ENCODE peak calls at places on chromosomes 6 and 20, in nine cellular contexts. One of them, this sample, is unnamed.

GRCh38 chr6:46098678-46099077 is 31.1 kb upstream of the ENPP4 start:
- DNase-seq in fibroblast of mammary gland: no peak
- DNase-seq in fibroblast of the aortic adventitia: no peak
- DNase-seq in Panc1: no peak
- DNase-seq in neural crest cell: no peak
- DNase-seq in fibroblast of pulmonary artery: no peak
- DNase-seq in brain microvascular endothelial cell: no peak
- DNase-seq in right lobe of liver: peak; percentile 45
- DNase-seq in neural progenitor cell: no peak
- DNase-seq in this sample: no peak

GRCh38 chr6:7727150-7727950 is 1.5 kb downstream of the BMP6 start:
- DNase-seq in Panc1: no peak
- DNase-seq in fibroblast of mammary gland: no peak
- DNase-seq in brain microvascular endothelial cell: no peak
- DNase-seq in neural progenitor cell: peak; percentile 73
- DNase-seq in fibroblast of pulmonary artery: peak; percentile 36
- DNase-seq in right lobe of liver: peak; percentile 28
- DNase-seq in neural crest cell: peak; percentile 16
- DNase-seq in fibroblast of the aortic adventitia: peak; percentile 27
- DNase-seq in this sample: no peak

GRCh38 chr6:144265390-144265789 is 19.7 kb upstream of the UTRN start:
- DNase-seq in Panc1: peak; percentile 70
- DNase-seq in neural progenitor cell: peak; percentile 86
- DNase-seq in fibroblast of mammary gland: peak; percentile 47
- DNase-seq in right lobe of liver: no peak
- DNase-seq in brain microvascular endothelial cell: peak; percentile 86
- DNase-seq in fibroblast of the aortic adventitia: peak; percentile 69
- DNase-seq in neural crest cell: no peak
- DNase-seq in fibroblast of pulmonary artery: peak; percentile 84
- DNase-seq in this sample: no peak

GRCh38 chr6:136659991-136660499 is 109.8 kb upstream of the MAP7 start:
- DNase-seq in fibroblast of pulmonary artery: no peak
- DNase-seq in fibroblast of the aortic adventitia: no peak
- DNase-seq in right lobe of liver: no peak
- DNase-seq in fibroblast of mammary gland: no peak
- DNase-seq in neural progenitor cell: no peak
- DNase-seq in neural crest cell: no peak
- DNase-seq in brain microvascular endothelial cell: no peak
- DNase-seq in Panc1: no peak
- DNase-seq in this sample: no peak

GRCh38 chr6:165807249-165807951 is 144.4 kb upstream of the PDE10A start:
- DNase-seq in Panc1: no peak
- DNase-seq in fibroblast of mammary gland: peak; percentile 3
- DNase-seq in neural progenitor cell: no peak
- DNase-seq in right lobe of liver: no peak
- DNase-seq in fibroblast of pulmonary artery: no peak
- DNase-seq in fibroblast of the aortic adventitia: no peak
- DNase-seq in neural crest cell: no peak
- DNase-seq in brain microvascular endothelial cell: no peak
- DNase-seq in this sample: no peak

GRCh38 chr6:22062807-22063408 is 233.9 kb downstream of the PRL start:
- DNase-seq in fibroblast of mammary gland: no peak
- DNase-seq in fibroblast of the aortic adventitia: no peak
- DNase-seq in brain microvascular endothelial cell: no peak
- DNase-seq in neural crest cell: no peak
- DNase-seq in right lobe of liver: no peak
- DNase-seq in neural progenitor cell: no peak
- DNase-seq in fibroblast of pulmonary artery: no peak
- DNase-seq in Panc1: no peak
- DNase-seq in this sample: no peak

GRCh38 chr6:139204978-139205377 is 70.1 kb downstream of the HECA start:
- DNase-seq in neural progenitor cell: no peak
- DNase-seq in fibroblast of the aortic adventitia: no peak
- DNase-seq in fibroblast of pulmonary artery: no peak
- DNase-seq in fibroblast of mammary gland: no peak
- DNase-seq in right lobe of liver: no peak
- DNase-seq in brain microvascular endothelial cell: no peak
- DNase-seq in Panc1: no peak
- DNase-seq in neural crest cell: no peak
- DNase-seq in this sample: no peak

GRCh38 chr6:28134015-28134414 is 7.7 kb upstream of the ZKSCAN8 start:
- DNase-seq in neural crest cell: peak; percentile 13
- DNase-seq in right lobe of liver: no peak
- DNase-seq in fibroblast of pulmonary artery: peak; percentile 67
- DNase-seq in fibroblast of mammary gland: peak; percentile 55
- DNase-seq in fibroblast of the aortic adventitia: peak; percentile 53
- DNase-seq in brain microvascular endothelial cell: peak; percentile 22
- DNase-seq in neural progenitor cell: peak; percentile 47
- DNase-seq in Panc1: peak; percentile 32
- DNase-seq in this sample: no peak

GRCh38 chr6:168877821-168878282 is 375.8 kb downstream of the THBS2 start:
- DNase-seq in right lobe of liver: no peak
- DNase-seq in fibroblast of mammary gland: no peak
- DNase-seq in neural crest cell: no peak
- DNase-seq in fibroblast of the aortic adventitia: peak; percentile 11
- DNase-seq in brain microvascular endothelial cell: no peak
- DNase-seq in Panc1: no peak
- DNase-seq in neural progenitor cell: no peak
- DNase-seq in fibroblast of pulmonary artery: no peak
- DNase-seq in this sample: no peak

GRCh38 chr6:6007311-6008113 is 787 bp upstream of the NRN1 start:
- DNase-seq in fibroblast of the aortic adventitia: no peak
- DNase-seq in neural crest cell: peak; percentile 30
- DNase-seq in fibroblast of pulmonary artery: no peak
- DNase-seq in neural progenitor cell: peak; percentile 80
- DNase-seq in fibroblast of mammary gland: peak; percentile 36
- DNase-seq in brain microvascular endothelial cell: peak; percentile 12
- DNase-seq in Panc1: no peak
- DNase-seq in right lobe of liver: no peak
- DNase-seq in this sample: no peak

GRCh38 chr6:113458368-113459010 is 398.7 kb upstream of the MARCKS start:
- DNase-seq in fibroblast of pulmonary artery: peak; percentile 49
- DNase-seq in right lobe of liver: no peak
- DNase-seq in brain microvascular endothelial cell: peak; percentile 54
- DNase-seq in neural progenitor cell: no peak
- DNase-seq in Panc1: no peak
- DNase-seq in neural crest cell: no peak
- DNase-seq in fibroblast of the aortic adventitia: no peak
- DNase-seq in fibroblast of mammary gland: no peak
- DNase-seq in this sample: no peak

GRCh38 chr20:21708738-21709534 is 3.5 kb downstream of the PAX1 start:
- DNase-seq in right lobe of liver: no peak
- DNase-seq in Panc1: no peak
- DNase-seq in neural progenitor cell: no peak
- DNase-seq in fibroblast of the aortic adventitia: no peak
- DNase-seq in brain microvascular endothelial cell: no peak
- DNase-seq in neural crest cell: no peak
- DNase-seq in fibroblast of mammary gland: no peak
- DNase-seq in fibroblast of pulmonary artery: no peak
- DNase-seq in this sample: no peak

GRCh38 chr6:157449610-157450009 is 68.6 kb downstream of the ZDHHC14 start:
- DNase-seq in Panc1: no peak
- DNase-seq in brain microvascular endothelial cell: peak; percentile 34
- DNase-seq in neural progenitor cell: no peak
- DNase-seq in fibroblast of pulmonary artery: peak; percentile 3
- DNase-seq in right lobe of liver: no peak
- DNase-seq in fibroblast of the aortic adventitia: no peak
- DNase-seq in fibroblast of mammary gland: no peak
- DNase-seq in neural crest cell: no peak
- DNase-seq in this sample: no peak

GRCh38 chr20:57498425-57499400 is 26.2 kb downstream of the CTCFL start:
- DNase-seq in Panc1: no peak
- DNase-seq in fibroblast of pulmonary artery: peak; percentile 22
- DNase-seq in fibroblast of the aortic adventitia: peak; percentile 30
- DNase-seq in right lobe of liver: no peak
- DNase-seq in fibroblast of mammary gland: no peak
- DNase-seq in brain microvascular endothelial cell: peak; percentile 29
- DNase-seq in neural progenitor cell: peak; percentile 63
- DNase-seq in neural crest cell: no peak
- DNase-seq in this sample: no peak

DNA sequence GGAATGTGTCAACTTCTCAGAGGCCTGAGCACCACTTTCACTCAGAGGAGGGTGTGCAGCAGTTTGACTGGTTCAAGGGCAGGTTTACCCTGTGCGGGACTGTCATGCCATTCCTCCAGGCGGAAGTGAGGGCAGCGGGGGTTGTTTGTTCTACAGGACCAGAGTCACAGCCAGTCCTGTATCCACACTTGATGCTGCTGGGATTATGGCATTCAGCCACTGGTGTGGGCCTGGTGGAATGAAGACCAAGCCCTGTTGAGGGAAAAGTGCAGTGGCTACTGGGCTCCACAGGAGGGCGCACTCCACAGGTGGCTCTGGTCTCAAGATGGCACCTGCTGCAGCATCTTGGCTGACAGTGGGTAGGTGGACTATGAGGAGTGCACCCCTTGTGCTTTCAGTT is 14.8 kb downstream of the SEMG2 start:
- DNase-seq in fibroblast of pulmonary artery: no peak
- DNase-seq in Panc1: no peak
- DNase-seq in brain microvascular endothelial cell: no peak
- DNase-seq in fibroblast of mammary gland: no peak
- DNase-seq in right lobe of liver: no peak
- DNase-seq in neural progenitor cell: peak; percentile 43
- DNase-seq in neural crest cell: no peak
- DNase-seq in fibroblast of the aortic adventitia: no peak
- DNase-seq in this sample: no peak
- TF ChIP-seq CTCF in fibroblast of pulmonary artery: peak; percentile 39
- TF ChIP-seq CTCF in Panc1: peak; percentile 67
- TF ChIP-seq CTCF in brain microvascular endothelial cell: peak; percentile 63
- TF ChIP-seq CTCF in fibroblast of mammary gland: peak; percentile 41
- TF ChIP-seq CTCF in right lobe of liver: peak; percentile 47
- TF ChIP-seq CTCF in neural progenitor cell: peak; percentile 66
- TF ChIP-seq CTCF in neural crest cell: peak; percentile 58
- TF ChIP-seq CTCF in fibroblast of the aortic adventitia: peak; percentile 46
- TF ChIP-seq CTCF in this sample: peak; percentile 6

GRCh38 chr6:34174846-34175399 is 29.0 kb upstream of the GRM4 start:
- DNase-seq in brain microvascular endothelial cell: no peak
- DNase-seq in fibroblast of pulmonary artery: no peak
- DNase-seq in neural crest cell: no peak
- DNase-seq in right lobe of liver: no peak
- DNase-seq in fibroblast of the aortic adventitia: no peak
- DNase-seq in fibroblast of mammary gland: no peak
- DNase-seq in neural progenitor cell: no peak
- DNase-seq in Panc1: no peak
- DNase-seq in this sample: no peak
- TF ChIP-seq CTCF in brain microvascular endothelial cell: no peak
- TF ChIP-seq CTCF in fibroblast of pulmonary artery: no peak
- TF ChIP-seq CTCF in neural crest cell: no peak
- TF ChIP-seq CTCF in right lobe of liver: no peak
- TF ChIP-seq CTCF in fibroblast of the aortic adventitia: no peak
- TF ChIP-seq CTCF in fibroblast of mammary gland: no peak
- TF ChIP-seq CTCF in neural progenitor cell: no peak
- TF ChIP-seq CTCF in Panc1: no peak
- TF ChIP-seq CTCF in this sample: no peak

DNA sequence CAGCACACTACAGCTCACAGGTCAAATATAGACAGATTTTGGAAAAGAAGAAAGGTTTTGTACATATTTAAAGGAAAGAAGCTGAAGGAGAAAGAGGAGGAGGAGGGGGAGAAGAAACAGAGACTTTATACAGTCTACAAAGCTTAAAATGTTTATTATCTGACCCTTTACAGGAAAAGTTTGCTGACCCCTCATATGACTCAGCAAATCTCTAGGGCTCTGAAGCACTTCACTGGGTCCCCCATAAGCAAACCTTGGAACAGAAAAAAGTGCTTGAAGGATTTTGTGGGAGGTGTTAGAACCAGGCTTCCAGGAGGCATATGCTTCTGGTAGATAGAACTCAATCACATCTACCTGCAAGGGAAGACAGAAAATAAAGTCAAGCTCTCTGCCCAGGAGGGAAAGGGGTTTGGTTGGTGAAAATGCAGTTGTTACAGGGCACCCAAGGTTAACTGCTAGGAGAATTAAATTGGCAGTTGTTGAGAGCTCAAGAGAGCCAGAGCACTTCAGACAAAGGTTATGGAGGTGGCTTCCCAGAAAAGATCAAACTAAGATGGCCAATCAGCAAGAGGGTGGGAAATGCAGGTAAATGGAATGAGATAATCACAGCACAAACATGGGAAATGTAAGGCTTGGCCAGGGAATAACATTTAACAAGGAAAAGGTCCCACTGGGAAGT is 207.4 kb upstream of the SGK1 start:
- DNase-seq in brain microvascular endothelial cell: no peak
- DNase-seq in fibroblast of mammary gland: no peak
- DNase-seq in fibroblast of pulmonary artery: no peak
- DNase-seq in right lobe of liver: no peak
- DNase-seq in neural progenitor cell: no peak
- DNase-seq in neural crest cell: no peak
- DNase-seq in fibroblast of the aortic adventitia: no peak
- DNase-seq in Panc1: no peak
- DNase-seq in this sample: no peak
- TF ChIP-seq CTCF in brain microvascular endothelial cell: no peak
- TF ChIP-seq CTCF in fibroblast of mammary gland: no peak
- TF ChIP-seq CTCF in fibroblast of pulmonary artery: no peak
- TF ChIP-seq CTCF in right lobe of liver: no peak
- TF ChIP-seq CTCF in neural progenitor cell: no peak
- TF ChIP-seq CTCF in neural crest cell: no peak
- TF ChIP-seq CTCF in fibroblast of the aortic adventitia: no peak
- TF ChIP-seq CTCF in Panc1: no peak
- TF ChIP-seq CTCF in this sample: no peak

GRCh38 chr20:41892031-41892430 is 273.9 kb upstream of the CHD6 start:
- DNase-seq in fibroblast of the aortic adventitia: no peak
- DNase-seq in fibroblast of pulmonary artery: no peak
- DNase-seq in fibroblast of mammary gland: no peak
- DNase-seq in Panc1: no peak
- DNase-seq in neural progenitor cell: no peak
- DNase-seq in right lobe of liver: no peak
- DNase-seq in neural crest cell: no peak
- DNase-seq in brain microvascular endothelial cell: no peak
- DNase-seq in this sample: no peak
- TF ChIP-seq CTCF in fibroblast of the aortic adventitia: no peak
- TF ChIP-seq CTCF in fibroblast of pulmonary artery: no peak
- TF ChIP-seq CTCF in fibroblast of mammary gland: no peak
- TF ChIP-seq CTCF in Panc1: no peak
- TF ChIP-seq CTCF in neural progenitor cell: no peak
- TF ChIP-seq CTCF in right lobe of liver: no peak
- TF ChIP-seq CTCF in neural crest cell: no peak
- TF ChIP-seq CTCF in brain microvascular endothelial cell: no peak
- TF ChIP-seq CTCF in this sample: no peak